ENCODE peak calls at places on chromosomes 2 and 18, in eight cellular contexts. G is endothelial cell; B is fibroblast of lung; S is T-cell; H is EH; P is central memory CD4-positive, alpha-beta T cell; T is Peyer's patch; Z is MV-4-11. I is an unnamed sample.

GRCh38 chr2:224909885-224910517 is 132.3 kb downstream of the DOCK10 start:
- DNase-seq in Z (peak), B (peak), T (no peak), P (peak), S (peak), G (no peak), H (peak), I (peak)

GRCh38 chr2:234853739-234854138 is 98.1 kb upstream of the SH3BP4 start:
- DNase-seq in Z (no peak), G (no peak), H (no peak), P (no peak), T (no peak), B (no peak), S (no peak), I (no peak)

GRCh38 chr2:107663632-107664031 is 163.1 kb upstream of the RGPD4 start:
- DNase-seq in Z (no peak), T (no peak), B (no peak), S (no peak), H (no peak), P (no peak), G (no peak), I (no peak)

GRCh38 chr2:26179446-26179907 is 6.6 kb downstream of the GAREM2 start:
- DNase-seq in H (no peak), B (no peak), S (no peak), P (no peak), T (no peak), Z (no peak), G (peak), I (no peak)

GRCh38 chr18:78679061-78679460 is 300.6 kb upstream of the SALL3 start:
- DNase-seq in B (no peak), Z (no peak), S (no peak), H (no peak), P (no peak), G (no peak), T (no peak), I (no peak)

GRCh38 chr18:29083545-29083944 is 906.6 kb upstream of the CDH2 start:
- DNase-seq in S (no peak), B (no peak), G (no peak), H (peak), Z (no peak), P (no peak), T (no peak), I (no peak)

GRCh38 chr2:49165662-49166061 is 11.3 kb upstream of the FSHR start:
- DNase-seq in P (no peak), S (no peak), G (no peak), B (no peak), H (no peak), Z (no peak), T (no peak), I (no peak)

GRCh38 chr2:82340578-82341053 is 2036.1 kb upstream of the LRRTM1 start:
- DNase-seq in P (no peak), Z (peak), B (no peak), T (no peak), S (no peak), H (no peak), G (no peak), I (no peak)

GRCh38 chr2:235634435-235635152 is 140.8 kb downstream of the AGAP1 start:
- DNase-seq in H (peak), S (no peak), T (no peak), B (peak), G (no peak), P (no peak), Z (no peak), I (no peak)

GRCh38 chr2:222903234-222904220 is 42.7 kb downstream of the ACSL3 start:
- DNase-seq in H (peak), G (peak), S (peak), T (peak), Z (peak), B (peak), P (peak), I (peak)

GRCh38 chr2:176582990-176583481 is 313.8 kb downstream of the MTX2 start:
- DNase-seq in B (peak), T (no peak), G (no peak), S (no peak), H (peak), Z (no peak), P (no peak), I (peak)

GRCh38 chr2:8303322-8303832 is 378.5 kb upstream of the ID2 start:
- DNase-seq in P (peak), Z (peak), T (peak), B (peak), S (peak), G (no peak), H (peak), I (no peak)

I was measured in NCI-H460.